ENCODE peak calls at places on chromosomes 3 and 15, in seven cellular contexts. C is kidney, W is iPS DF 6.9, V is suprapubic skin, X is gastrocnemius medialis, L is tibial nerve, S is PC-9. I is an unnamed sample. For H3K4me1, the result is how much of the 10 kb centered on the place peaks cover.

GRCh38 chr15:38398134-38398533 is 55.8 kb upstream of the FAM98B start:
- DNase-seq in C (no peak), W (no peak), V (no peak), X (peak), L (peak), S (no peak), I (peak)

GRCh38 chr15:71634820-71635219 is 175.5 kb upstream of the NR2E3 start:
- DNase-seq in C (no peak), W (no peak), V (no peak), X (no peak), L (no peak), S (no peak), I (no peak)

GRCh38 chr15:56934269-56934668 is 15.8 kb downstream of the TCF12 start:
- DNase-seq in C (no peak), W (no peak), V (no peak), X (no peak), L (no peak), S (no peak), I (no peak)

GRCh38 chr3:187985636-187986035 is 168.3 kb upstream of the LPP start:
- DNase-seq in C (no peak), W (no peak), V (no peak), X (no peak), L (no peak), S (no peak), I (no peak)

GRCh38 chr15:76286231-76286879 is 24.9 kb downstream of the ETFA start:
- DNase-seq in C (no peak), W (no peak), V (no peak), X (no peak), L (no peak), S (no peak), I (no peak)

GRCh38 chr3:33637482-33637881 is 80.6 kb downstream of the CLASP2 start:
- DNase-seq in C (no peak), W (no peak), V (no peak), X (no peak), L (no peak), S (no peak), I (no peak)

GRCh38 chr3:13177641-13178040 is 104.4 kb upstream of the IQSEC1 start:
- DNase-seq in C (no peak), W (no peak), V (no peak), X (no peak), L (no peak), S (no peak), I (no peak)

GRCh38 chr3:81666502-81667121 is 94.8 kb downstream of the GBE1 start:
- DNase-seq in C (no peak), W (no peak), V (no peak), X (no peak), L (no peak), S (no peak), I (no peak)

GRCh38 chr3:112640864-112641751 is at the start of gene CCDC80:
- DNase-seq in C (no peak), W (no peak), V (no peak), X (no peak), L (no peak), S (peak), I (no peak)

GRCh38 chr15:68620721-68621528 is 42.1 kb downstream of the CORO2B start:
- DNase-seq in C (peak), W (no peak), V (peak), X (peak), L (peak), S (no peak), I (peak)

GRCh38 chr3:134598813-134599563 is 51.8 kb downstream of the KY start:
- DNase-seq in C (no peak), W (no peak), V (no peak), X (no peak), L (no peak), S (no peak), I (no peak)

GRCh38 chr3:61093364-61093763 is 157.9 kb downstream of the FHIT start:
- DNase-seq in C (no peak), W (no peak), V (no peak), X (no peak), L (no peak), S (no peak), I (no peak)

GRCh38 chr3:191253089-191253799 is 54.2 kb downstream of the OSTN start:
- DNase-seq in C (no peak), W (no peak), V (no peak), X (no peak), L (no peak), S (no peak), I (no peak)

GRCh38 chr15:75201609-75202250 is at the start of gene C15orf39:
- DNase-seq in C (peak), W (no peak), V (no peak), X (peak), L (peak), S (peak), I (peak)

GRCh38 chr15:95760508-95760907 is 570.0 kb upstream of the NR2F2 start:
- DNase-seq in C (peak), W (peak), V (no peak), X (peak), L (no peak), S (no peak), I (peak)

GRCh38 chr3:102660653-102661052 is 225.8 kb downstream of the ZPLD1 start:
- DNase-seq in C (no peak), W (no peak), V (no peak), X (no peak), L (no peak), S (no peak), I (no peak)

GRCh38 chr15:77015651-77016320 is 20.9 kb downstream of the PSTPIP1 start:
- DNase-seq in C (no peak), W (no peak), V (no peak), X (peak), L (no peak), S (no peak), I (peak)

GRCh38 chr3:106823706-106824105 is 553.5 kb upstream of the CCDC54 start:
- DNase-seq in C (no peak), W (no peak), V (no peak), X (no peak), L (no peak), S (no peak), I (no peak)

GRCh38 chr3:180496995-180497394 is 105.0 kb upstream of the TTC14 start:
- DNase-seq in C (no peak), W (no peak), V (no peak), X (no peak), L (no peak), S (no peak), I (no peak)

GRCh38 chr15:69930754-69931153 is 167.0 kb downstream of the TLE3 start:
- DNase-seq in C (no peak), W (no peak), V (no peak), X (no peak), L (no peak), S (no peak), I (no peak)

GRCh38 chr3:115766587-115767492 is 143.5 kb downstream of the GAP43 start:
- DNase-seq in C (no peak), W (no peak), V (no peak), X (no peak), L (no peak), S (no peak), I (no peak)

GRCh38 chr3:159917141-159917540 is 71.5 kb upstream of the IL12A start:
- DNase-seq in C (no peak), W (no peak), V (no peak), X (no peak), L (no peak), S (no peak), I (no peak)

GRCh38 chr3:158419820-158420653 is 151.0 kb upstream of the MLF1 start:
- DNase-seq in C (no peak), W (no peak), V (no peak), X (no peak), L (no peak), S (no peak), I (no peak)

GRCh38 chr3:58009026-58009748 is 965 bp downstream of the FLNB start:
- DNase-seq in C (peak), W (no peak), V (peak), X (no peak), L (no peak), S (no peak), I (peak)

GRCh38 chr3:187456268-187456667 is 88.1 kb downstream of the RTP4 start:
- DNase-seq in C (peak), W (no peak), V (no peak), X (no peak), L (peak), S (no peak), I (peak)

GRCh38 chr3:98110191-98110908 is 20.2 kb upstream of the OR5H1 start:
- DNase-seq in C (no peak), W (no peak), V (no peak), X (no peak), L (no peak), S (no peak), I (no peak)

GRCh38 chr3:45715945-45716344 is 26.7 kb downstream of the SACM1L start:
- DNase-seq in C (no peak), W (no peak), V (no peak), X (no peak), L (no peak), S (no peak), I (no peak)

GRCh38 chr15:80878242-80878866 is 99.2 kb downstream of the CEMIP start:
- DNase-seq in C (no peak), W (no peak), V (no peak), X (no peak), L (no peak), S (no peak), I (no peak)

GRCh38 chr3:158050461-158050860 is 55.8 kb downstream of the SHOX2 start:
- DNase-seq in C (no peak), W (no peak), V (no peak), X (no peak), L (no peak), S (no peak), I (no peak)

DNA sequence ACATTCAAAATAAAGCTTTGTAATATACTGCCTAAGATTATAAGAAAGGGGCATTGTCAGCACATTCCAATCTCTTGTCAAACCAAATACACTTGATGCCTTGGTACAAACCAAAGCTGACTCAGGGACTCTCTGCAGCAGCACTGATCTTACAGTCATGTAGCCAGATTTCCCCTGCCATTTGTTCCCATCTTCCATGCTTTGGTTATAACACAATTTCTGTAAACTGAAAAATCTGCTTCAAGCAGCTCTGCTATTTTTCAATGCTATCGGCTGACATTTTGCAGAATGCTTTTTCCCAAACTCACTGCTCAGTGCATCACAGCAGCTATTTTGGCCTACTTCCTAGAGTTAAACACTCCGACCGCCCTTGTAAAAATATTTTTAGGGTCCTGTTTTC is 18.2 kb downstream of the PLOD2 start:
- DNase-seq in C (no peak), W (no peak), V (no peak), X (no peak), L (no peak), S (no peak), I (no peak)
- H3K27ac ChIP-seq in C (no peak), W (no peak), V (no peak), X (no peak), L (no peak), S (no peak), I (no peak)

DNA sequence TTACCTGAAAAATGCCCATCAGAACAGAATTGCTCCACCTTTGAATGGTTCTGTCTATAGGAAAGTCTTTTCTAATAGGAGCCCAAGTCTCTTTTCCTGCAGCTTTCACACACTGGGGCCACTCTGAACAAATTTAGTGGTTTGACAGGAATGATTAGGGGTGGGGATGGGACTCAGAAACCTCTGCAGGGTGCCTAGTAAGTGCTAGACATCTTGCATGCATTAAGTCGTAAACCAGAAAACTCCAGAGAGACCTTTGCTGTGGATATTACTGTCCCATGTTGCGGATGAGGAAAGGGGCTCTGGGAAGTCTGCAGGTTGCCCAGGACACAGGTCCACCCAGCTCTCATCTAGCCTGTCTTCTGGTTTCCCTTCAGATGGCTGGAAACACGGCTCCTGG is 189.7 kb downstream of the OPA1 start:
- DNase-seq in C (no peak), W (no peak), V (no peak), X (no peak), L (no peak), S (peak), I (no peak)
- H3K4me1 ChIP-seq in C (under half), W (under half), V (under half), X (under half), L (under half), S (half or more), I (under half)

DNA sequence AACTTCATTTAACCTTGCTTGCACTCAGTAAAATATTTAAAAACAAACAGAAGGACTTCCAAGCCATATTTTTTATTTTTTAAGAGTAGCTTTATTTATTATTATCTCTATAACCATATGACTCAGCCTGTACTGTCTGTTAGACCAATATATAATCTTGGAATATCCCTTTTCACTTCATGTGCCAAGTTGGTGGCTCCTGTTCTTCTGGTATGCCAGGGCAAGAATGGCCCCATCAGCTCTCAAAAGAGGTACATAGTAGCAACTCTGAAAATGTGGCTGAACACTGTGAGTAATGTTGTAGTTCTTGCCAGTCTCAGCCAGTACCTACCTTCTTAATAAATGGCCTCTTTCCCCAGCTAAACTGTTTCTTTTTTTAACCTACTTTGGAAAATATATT is 257.0 kb upstream of the UBE2E1 start:
- DNase-seq in C (no peak), W (no peak), V (no peak), X (no peak), L (no peak), S (no peak), I (no peak)
- H3K27ac ChIP-seq in C (no peak), W (no peak), V (no peak), X (no peak), L (no peak), S (no peak), I (no peak)

DNA sequence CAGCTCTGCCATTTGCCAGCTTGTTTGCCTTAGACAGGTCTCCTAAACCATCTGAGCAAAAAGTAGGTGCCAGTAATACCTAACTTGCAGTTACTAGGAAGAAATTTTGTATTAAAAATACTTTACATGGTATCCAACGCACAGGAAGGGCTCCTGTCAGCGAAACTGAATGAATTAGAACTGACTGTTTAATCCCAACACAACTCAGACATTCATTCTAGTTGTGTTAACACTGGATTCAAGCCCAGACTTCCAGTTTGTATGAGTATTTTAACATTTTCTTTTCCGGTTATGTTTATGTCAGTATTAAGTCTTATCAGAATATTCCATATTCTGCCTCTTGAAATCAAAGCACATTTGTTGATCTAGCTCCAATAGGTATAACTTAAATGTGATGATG is 82.0 kb upstream of the SOX2 start:
- DNase-seq in C (no peak), W (no peak), V (no peak), X (no peak), L (no peak), S (no peak), I (no peak)
- H3K4me1 ChIP-seq in C (under half), W (under half), V (under half), X (under half), L (under half), S (under half), I (under half)

GRCh38 chr15:25342629-25343028 is 96.2 kb downstream of the UBE3A start:
- DNase-seq in C (no peak), W (no peak), V (no peak), X (no peak), L (no peak), S (no peak), I (no peak)
- H3K27ac ChIP-seq in C (no peak), W (no peak), V (no peak), X (no peak), L (no peak), S (no peak), I (no peak)

DNA sequence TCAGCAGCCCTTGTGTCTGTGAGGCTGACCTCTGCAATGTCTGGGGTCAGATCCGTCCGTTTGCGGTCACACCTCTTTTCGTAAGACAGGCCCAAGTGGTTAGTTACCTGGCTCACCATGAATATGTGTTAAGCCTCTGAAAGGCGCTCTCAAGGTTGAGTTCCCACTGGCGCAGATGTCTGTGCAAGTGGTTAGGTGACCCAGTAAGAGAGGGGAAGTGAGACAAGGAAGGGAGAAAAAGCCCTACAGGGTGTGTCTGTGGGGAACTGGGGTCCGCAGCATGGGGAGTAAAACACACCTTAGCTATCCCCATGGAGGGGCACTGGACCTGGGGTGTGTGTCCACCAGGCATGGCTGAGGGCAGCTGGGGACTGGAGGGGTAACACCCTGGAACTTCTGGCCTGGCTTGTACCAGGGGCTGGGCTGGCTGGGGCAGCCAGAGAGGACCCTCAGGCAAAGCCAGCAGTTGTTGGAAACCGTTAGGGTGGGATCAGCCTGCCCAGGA is 391.6 kb upstream of the PROK2 start:
- DNase-seq in C (no peak), W (no peak), V (no peak), X (no peak), L (no peak), S (no peak), I (no peak)
- H3K4me1 ChIP-seq in C (under half), W (under half), V (under half), X (under half), L (under half), S (under half), I (under half)

GRCh38 chr3:183098538-183099025 is 714 bp downstream of the MCCC1 start:
- DNase-seq in C (no peak), W (no peak), V (no peak), X (no peak), L (no peak), S (no peak), I (no peak)

GRCh38 chr3:183099026-183099837 is at the start of gene MCCC1:
- DNase-seq in C (peak), W (peak), V (peak), X (peak), L (peak), S (peak), I (peak)

GRCh38 chr3:183094711-183095110 is 4.6 kb downstream of the MCCC1 start:
- DNase-seq in C (no peak), W (no peak), V (no peak), X (no peak), L (no peak), S (no peak), I (no peak)

GRCh38 chr3:183100376-183100775 is 1.1 kb upstream of the MCCC1 start:
- DNase-seq in C (no peak), W (no peak), V (no peak), X (no peak), L (no peak), S (peak), I (no peak)

DNA sequence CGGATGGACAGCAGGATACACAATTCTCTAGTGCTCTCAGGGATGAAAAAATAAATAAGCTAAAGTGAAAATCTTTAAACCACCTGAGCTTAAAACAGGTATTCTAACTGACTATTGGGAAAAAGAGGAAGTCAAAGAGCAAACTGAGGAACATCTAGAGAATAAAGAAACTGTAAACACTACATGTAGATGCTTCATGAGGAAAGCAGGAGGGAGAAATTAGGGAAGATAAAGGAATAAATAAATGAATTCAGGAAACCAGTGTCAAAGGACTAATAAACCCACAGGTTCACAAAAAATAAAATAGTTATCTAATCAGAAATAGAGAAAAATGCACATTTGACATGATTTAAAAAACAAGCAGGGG is 525 bp upstream of the MCCC1 start:
- DNase-seq in C (no peak), W (no peak), V (no peak), X (no peak), L (no peak), S (no peak), I (no peak)
- H3K27ac ChIP-seq in C (peak), W (no peak), V (peak), X (peak), L (peak), S (peak), I (peak)

DNA sequence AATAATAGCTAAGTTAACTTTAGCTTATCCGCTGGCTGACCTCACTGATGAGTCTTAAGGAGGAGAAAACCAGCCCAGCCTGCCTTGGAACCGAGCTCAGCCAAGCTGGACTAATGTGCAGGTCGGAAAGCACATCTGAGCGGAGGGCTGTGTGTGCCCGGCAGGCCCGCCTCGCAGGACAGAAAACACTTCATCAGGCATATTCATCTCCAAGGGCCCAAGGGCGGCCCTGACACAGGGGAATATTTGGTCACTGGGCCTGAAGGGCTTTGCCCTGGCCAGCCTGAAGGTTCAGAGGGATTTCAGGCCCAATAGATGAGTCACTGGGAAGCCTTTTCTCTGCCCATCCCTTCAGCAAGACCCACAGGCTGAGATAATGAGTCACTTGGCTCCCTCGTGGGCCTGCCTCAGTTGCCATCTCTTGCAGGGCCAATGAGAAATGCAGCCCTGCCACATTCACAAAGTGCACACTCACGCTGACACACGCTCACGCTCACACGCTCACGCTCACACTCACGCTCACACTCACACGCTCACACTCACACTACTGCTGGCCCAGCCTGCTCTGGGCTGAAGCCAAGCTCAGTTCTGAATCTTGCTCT is 75.0 kb downstream of the SLC12A8 start:
- DNase-seq in C (no peak), W (no peak), V (no peak), X (no peak), L (no peak), S (peak), I (peak)
- H3K4me1 ChIP-seq in C (under half), W (under half), V (under half), X (under half), L (under half), S (under half), I (under half)

GRCh38 chr3:71101014-71101413 is 482.5 kb downstream of the FOXP1 start:
- DNase-seq in C (no peak), W (no peak), V (no peak), X (no peak), L (no peak), S (peak), I (no peak)
- H3K27ac ChIP-seq in C (no peak), W (no peak), V (peak), X (no peak), L (no peak), S (no peak), I (no peak)

I was measured in psoas muscle.